ENCODE peak calls at places on chromosome 16, in nine cellular contexts. C is mucosa of descending colon, F is Peyer's patch, B is choroid plexus epithelial cell, E is lower leg skin, O is fibroblast of the aortic adventitia, R is neural progenitor cell, L is AG10803, D is kidney. I is an unnamed sample.

GRCh38 chr16:12144355-12144754 is 167.8 kb downstream of the SNX29 start:
- DNase-seq in D (no peak), L (no peak), C (no peak), B (no peak), E (no peak), R (no peak), O (no peak), F (no peak), I (no peak)

GRCh38 chr16:50309527-50310307 is 43.4 kb downstream of the ADCY7 start:
- DNase-seq in L (no peak), E (peak; percentile 14), D (peak; percentile 65), O (no peak), F (peak; percentile 45), C (no peak), R (no peak), B (no peak), I (peak; percentile 31)

GRCh38 chr16:2190659-2191445 is 5.6 kb downstream of the CASKIN1 start:
- DNase-seq in D (no peak), C (no peak), F (no peak), E (no peak), L (no peak), B (no peak), R (no peak), O (no peak), I (no peak)

GRCh38 chr16:85420501-85421337 is 192.4 kb upstream of the GSE1 start:
- DNase-seq in E (no peak), F (peak; percentile 76), B (peak; percentile 51), C (peak; percentile 80), R (peak; percentile 79), L (peak; percentile 25), D (peak; percentile 75), O (peak; percentile 25), I (peak; percentile 48)

GRCh38 chr16:30077656-30078055 is 1.9 kb downstream of the PPP4C start:
- DNase-seq in B (no peak), O (peak; percentile 43), R (no peak), L (no peak), F (no peak), E (no peak), D (no peak), C (no peak), I (no peak)

GRCh38 chr16:2520784-2521577 is 810 bp downstream of the AMDHD2 start:
- DNase-seq in B (peak; percentile 28), L (no peak), E (no peak), C (no peak), R (peak; percentile 53), F (peak; percentile 90), D (peak; percentile 82), O (no peak), I (peak; percentile 78)

GRCh38 chr16:30166202-30166902 is 17.1 kb upstream of the CORO1A start:
- DNase-seq in D (no peak), B (no peak), R (no peak), F (peak; percentile 48), C (no peak), E (no peak), O (no peak), L (no peak), I (no peak)

GRCh38 chr16:13521356-13521755 is 398.6 kb upstream of the ERCC4 start:
- DNase-seq in D (no peak), F (no peak), B (no peak), L (no peak), R (peak; percentile 33), O (no peak), E (no peak), C (no peak), I (no peak)

GRCh38 chr16:50438041-50438437 is 69.3 kb upstream of the BRD7 start:
- DNase-seq in E (peak; percentile 3), F (no peak), C (no peak), B (no peak), O (no peak), L (no peak), D (no peak), R (no peak), I (no peak)

GRCh38 chr16:1498899-1499676 is 5.9 kb downstream of the TELO2 start:
- DNase-seq in D (peak; percentile 63), L (no peak), B (no peak), E (no peak), F (no peak), O (no peak), C (no peak), R (no peak), I (no peak)

DNA sequence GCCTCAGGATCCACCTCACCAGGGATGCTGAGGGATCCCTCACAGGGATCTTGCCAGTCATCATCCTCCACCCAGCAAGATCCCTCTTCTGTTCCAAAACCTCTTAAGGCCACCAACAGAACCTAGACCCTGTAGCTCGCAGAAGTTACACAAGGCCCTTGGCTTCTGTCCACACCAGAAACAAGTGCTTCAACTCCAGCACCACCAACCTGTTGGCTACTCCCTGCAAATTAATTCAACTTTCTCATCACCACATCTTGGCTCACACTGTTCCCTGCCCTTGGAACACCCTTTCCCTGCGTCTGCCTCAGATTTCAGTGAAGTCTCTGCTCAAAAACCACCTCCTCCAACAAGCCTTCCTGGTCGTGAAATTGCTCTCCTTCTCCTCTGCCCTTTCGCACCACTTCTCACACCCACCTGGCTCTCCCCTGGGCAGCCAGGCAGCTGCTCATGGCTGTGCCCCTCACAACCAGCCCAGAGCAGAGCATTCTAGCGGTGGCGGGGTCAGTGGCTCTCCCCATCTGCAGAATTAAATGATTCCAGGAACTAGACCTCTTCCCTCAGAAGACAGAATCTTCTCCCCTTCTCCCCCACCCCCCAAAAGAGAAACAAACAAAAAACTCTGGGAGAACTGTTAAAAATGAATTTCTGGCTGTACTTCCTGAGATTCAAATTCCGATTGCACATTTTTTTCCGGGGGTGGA is 1.8 kb downstream of the PLLP start:
- DNase-seq in B (no peak), D (peak; percentile 37), O (no peak), C (no peak), R (no peak), E (no peak), F (no peak), L (no peak), I (no peak)
- H3K4me3 ChIP-seq in B (no peak overlapping the region), D (peak overlapping the region; percentile 73), O (no peak overlapping the region), C (no peak overlapping the region), R (no peak overlapping the region), E (no peak overlapping the region), F (peak overlapping the region; percentile 64), L (no peak overlapping the region), I (no peak overlapping the region)

GRCh38 chr16:89489040-89489721 is 1.2 kb downstream of the ANKRD11 start:
- DNase-seq in B (peak; percentile 97), E (peak; percentile 91), D (peak; percentile 94), L (peak; percentile 98), R (peak; percentile 86), O (peak; percentile 97), F (peak; percentile 95), C (peak; percentile 93), I (peak; percentile 93)
- TF ChIP-seq CTCF in B (peak; percentile 37), E (no peak), D (peak; percentile 25), L (peak; percentile 37), R (peak; percentile 44), O (peak; percentile 51), F (peak; percentile 40), C (no peak), I (peak; percentile 40)

GRCh38 chr16:65574311-65574966 is 452.6 kb upstream of the CDH11 start:
- DNase-seq in O (no peak), R (no peak), D (no peak), L (no peak), F (no peak), C (no peak), E (no peak), B (no peak), I (no peak)
- H3K4me3 ChIP-seq in O (no peak overlapping the region), R (no peak overlapping the region), D (no peak overlapping the region), L (no peak overlapping the region), F (no peak overlapping the region), C (no peak overlapping the region), E (no peak overlapping the region), B (no peak overlapping the region), I (no peak overlapping the region)

GRCh38 chr16:165218-165538 is 600 bp upstream of the HBM start:
- DNase-seq in B (no peak), C (no peak), L (no peak), O (no peak), R (peak; percentile 35), E (no peak), D (peak; percentile 61), F (no peak), I (no peak)

GRCh38 chr16:166375-167116 is 768 bp downstream of the HBM start:
- DNase-seq in E (no peak), D (peak; percentile 48), O (no peak), B (no peak), F (no peak), R (peak; percentile 43), C (no peak), L (no peak), I (no peak)

GRCh38 chr16:165539-166374 is at the start of gene HBM:
- DNase-seq in F (no peak), O (no peak), L (no peak), B (no peak), R (peak; percentile 43), E (no peak), D (peak; percentile 61), C (no peak), I (peak; percentile 26)

GRCh38 chr16:168424-168823 is 2.6 kb downstream of the HBM start:
- DNase-seq in C (no peak), E (no peak), F (no peak), D (peak; percentile 25), B (no peak), L (no peak), O (no peak), R (no peak), I (no peak)

DNA sequence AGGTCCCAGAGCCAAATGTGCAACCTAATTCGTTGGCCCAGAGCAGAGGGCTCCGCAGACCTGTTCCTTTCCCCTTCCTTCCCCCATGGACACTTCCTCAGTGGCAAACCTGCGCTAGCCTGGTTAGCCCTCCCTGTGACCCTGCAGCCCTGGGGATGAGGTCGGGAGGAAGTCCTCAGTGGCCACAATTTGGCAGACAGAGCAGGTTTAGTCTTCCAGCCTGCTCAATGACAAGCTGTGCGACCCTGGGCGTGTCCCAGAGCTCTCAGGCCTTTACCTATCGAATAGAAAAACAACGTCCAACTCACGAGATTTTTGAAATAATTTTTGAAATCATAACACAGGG is 1.3 kb downstream of the HBM start:
- DNase-seq in D (peak; percentile 31), L (no peak), E (no peak), C (no peak), F (no peak), R (no peak), O (no peak), B (no peak), I (no peak)
- TF ChIP-seq CTCF in D (no peak), L (no peak), E (no peak), C (no peak), F (no peak), R (no peak), O (no peak), B (no peak), I (no peak)

DNA sequence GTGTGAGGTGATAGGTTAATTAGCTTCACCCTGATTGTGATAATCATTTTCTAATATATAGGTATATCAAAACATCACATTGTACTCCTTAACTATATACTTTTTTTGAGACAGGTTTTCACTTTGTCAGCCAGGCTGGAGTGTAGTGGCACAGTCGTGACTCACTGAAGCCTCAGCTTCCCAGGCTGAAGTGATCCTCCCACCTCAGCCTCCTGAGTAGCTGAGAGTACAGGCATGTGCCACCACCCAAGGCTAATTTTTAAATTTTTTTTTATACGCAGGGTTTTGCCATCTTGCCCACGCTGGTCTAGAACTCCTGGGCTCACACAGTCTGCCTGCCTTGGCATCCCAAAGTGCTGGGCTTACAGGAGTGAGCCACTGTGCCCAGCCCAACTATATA is 455.3 kb upstream of the MAF start:
- DNase-seq in E (no peak), D (no peak), R (no peak), C (no peak), O (no peak), B (no peak), L (no peak), F (no peak), I (no peak)
- H3K4me3 ChIP-seq in E (no peak overlapping the region), D (no peak overlapping the region), R (no peak overlapping the region), C (no peak overlapping the region), O (no peak overlapping the region), B (no peak overlapping the region), L (no peak overlapping the region), F (no peak overlapping the region), I (no peak overlapping the region)